ENCODE peak calls at places on chromosomes 1 and 21, in ten cellular contexts. W is mesenchymal stem cell; E is A172; L is putamen; U is NCI-H460; P is GM04503; F is transverse colon; Q is SW 1271; S is central memory CD4-positive, alpha-beta T cell; Y is uterus. M is an unnamed sample.
A peak's percentile ranks its signal among the peaks of the same experiment; 100 is the strongest.

GRCh38 chr1:23020731-23021130 is 1.5 kb downstream of the KDM1A start:
- DNase-seq in W (peak; percentile 26), E (no peak), L (no peak), U (no peak), P (no peak), F (no peak), Q (no peak), S (no peak), Y (no peak), M (no peak)

GRCh38 chr1:173043253-173043652 is 7.5 kb downstream of the TNFSF18 start:
- DNase-seq in W (peak; percentile 75), E (peak; percentile 77), L (no peak), U (no peak), P (no peak), F (no peak), Q (no peak), S (no peak), Y (no peak), M (peak; percentile 54)

GRCh38 chr1:244173765-244174164 is 122.7 kb downstream of the ZBTB18 start:
- DNase-seq in W (peak; percentile 4), E (peak; percentile 53), L (no peak), U (no peak), P (no peak), F (no peak), Q (no peak), S (no peak), Y (no peak), M (no peak)

GRCh38 chr1:92961896-92962752 is 862 bp upstream of the DIPK1A start:
- DNase-seq in W (peak; percentile 67), E (peak; percentile 40), L (peak; percentile 46), U (no peak), P (no peak), F (peak; percentile 49), Q (no peak), S (peak; percentile 86), Y (peak; percentile 47), M (no peak)

GRCh38 chr1:248748211-248748610 is 7.3 kb downstream of the LYPD8 start:
- DNase-seq in W (no peak), E (no peak), L (peak; percentile 8), U (no peak), P (no peak), F (no peak), Q (no peak), S (no peak), Y (no peak), M (no peak)

GRCh38 chr1:173329747-173330146 is 122.6 kb upstream of the TNFSF4 start:
- DNase-seq in W (peak; percentile 60), E (peak; percentile 30), L (no peak), U (no peak), P (no peak), F (no peak), Q (no peak), S (no peak), Y (no peak), M (peak; percentile 24)

GRCh38 chr1:5424802-5425201 is 567.4 kb downstream of the NPHP4 start:
- DNase-seq in W (no peak), E (no peak), L (no peak), U (peak; percentile 61), P (no peak), F (no peak), Q (no peak), S (no peak), Y (no peak), M (no peak)

GRCh38 chr1:212934050-212934449 is 16.3 kb upstream of the VASH2 start:
- DNase-seq in W (no peak), E (no peak), L (no peak), U (no peak), P (no peak), F (no peak), Q (no peak), S (no peak), Y (no peak), M (no peak)

GRCh38 chr1:186557147-186557777 is 96.3 kb upstream of the PDC start:
- DNase-seq in W (no peak), E (no peak), L (no peak), U (no peak), P (no peak), F (no peak), Q (no peak), S (no peak), Y (no peak), M (no peak)

GRCh38 chr1:22976461-22977243 is 4.0 kb upstream of the LACTBL1 start:
- DNase-seq in W (peak; percentile 88), E (peak; percentile 76), L (peak; percentile 36), U (peak; percentile 81), P (peak; percentile 49), F (peak; percentile 63), Q (peak; percentile 40), S (peak; percentile 25), Y (no peak), M (peak; percentile 77)

GRCh38 chr1:161139765-161140164 is 7.3 kb upstream of the DEDD start:
- DNase-seq in W (peak; percentile 70), E (peak; percentile 50), L (no peak), U (peak; percentile 64), P (no peak), F (no peak), Q (no peak), S (peak; percentile 37), Y (no peak), M (no peak)

GRCh38 chr21:29649370-29649963 is 290.3 kb downstream of the GRIK1 start:
- DNase-seq in W (no peak), E (no peak), L (no peak), U (no peak), P (no peak), F (no peak), Q (no peak), S (no peak), Y (no peak), M (no peak)

GRCh38 chr1:9558271-9558945 is 19.1 kb downstream of the SLC25A33 start:
- DNase-seq in W (no peak), E (no peak), L (no peak), U (no peak), P (no peak), F (no peak), Q (no peak), S (no peak), Y (no peak), M (no peak)

GRCh38 chr1:37553598-37553926 is 531 bp downstream of the SNIP1 start:
- DNase-seq in W (no peak), E (no peak), L (no peak), U (no peak), P (no peak), F (no peak), Q (no peak), S (no peak), Y (no peak), M (no peak)

GRCh38 chr1:88237026-88237425 is 447.0 kb upstream of the PKN2 start:
- DNase-seq in W (no peak), E (no peak), L (peak; percentile 7), U (no peak), P (no peak), F (no peak), Q (no peak), S (no peak), Y (no peak), M (no peak)

GRCh38 chr1:55955237-55955636 is 624.1 kb downstream of the PLPP3 start:
- DNase-seq in W (peak; percentile 73), E (peak; percentile 40), L (no peak), U (no peak), P (peak; percentile 60), F (no peak), Q (no peak), S (no peak), Y (no peak), M (no peak)

M was measured in smooth muscle cell of the brain vasculature.